ENCODE peak calls at places on chromosome 18, in seven cellular contexts. A, Q, Z, G, H, X and R are unnamed samples.

GRCh38 chr18:3510896-3511295 is 60.9 kb downstream of the TGIF1 start:
- DNase-seq in A (no peak), Q (no peak), Z (no peak), G (no peak), H (no peak), X (no peak), R (no peak)

GRCh38 chr18:45785015-45785597 is 40.4 kb upstream of the SIGLEC15 start:
- DNase-seq in A (no peak), Q (no peak), Z (no peak), G (no peak), H (peak), X (peak), R (no peak)

GRCh38 chr18:34730774-34731173 is 20.7 kb downstream of the DTNA start:
- DNase-seq in A (no peak), Q (no peak), Z (no peak), G (no peak), H (no peak), X (peak), R (no peak)

GRCh38 chr18:71849407-71849806 is 694.7 kb downstream of the CBLN2 start:
- DNase-seq in A (peak), Q (no peak), Z (no peak), G (no peak), H (no peak), X (no peak), R (no peak)

GRCh38 chr18:10526211-10526949 is 553 bp downstream of the NAPG start:
- DNase-seq in A (peak), Q (peak), Z (peak), G (peak), H (peak), X (peak), R (no peak)

GRCh38 chr18:27862056-27862682 is 314.8 kb downstream of the CDH2 start:
- DNase-seq in A (no peak), Q (no peak), Z (no peak), G (no peak), H (no peak), X (no peak), R (no peak)

GRCh38 chr18:79374408-79375171 is 21.1 kb upstream of the NFATC1 start:
- DNase-seq in A (no peak), Q (no peak), Z (no peak), G (no peak), H (no peak), X (no peak), R (no peak)

GRCh38 chr18:79798999-79799370 is 1.2 kb downstream of the KCNG2 start:
- DNase-seq in A (peak), Q (no peak), Z (no peak), G (no peak), H (no peak), X (peak), R (no peak)

DNA sequence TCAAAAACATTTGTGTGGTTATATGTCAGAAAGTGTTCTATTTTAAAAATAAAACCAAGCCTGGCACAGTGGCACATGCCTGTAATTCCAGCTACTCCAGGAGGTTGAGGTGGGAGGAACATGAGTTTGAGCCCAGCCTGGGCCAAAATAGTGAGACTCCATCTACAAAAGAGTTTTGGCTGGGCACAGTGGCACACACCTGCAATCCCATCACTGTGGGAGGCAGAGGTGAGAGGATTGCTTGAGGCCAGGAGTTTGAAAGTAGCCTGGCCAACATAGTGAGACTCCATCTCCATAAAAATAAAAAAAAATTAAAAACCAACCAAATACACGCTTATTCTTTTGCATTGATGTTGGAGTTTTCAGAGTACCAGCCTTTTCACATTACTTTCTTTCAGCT is 9.6 kb downstream of the ANKRD12 start:
- DNase-seq in A (no peak), Q (no peak), Z (no peak), G (no peak), H (no peak), X (no peak), R (no peak)
- H3K27ac ChIP-seq in A (no peak), Q (no peak), Z (no peak), G (peak), H (no peak), X (no peak), R (no peak)

DNA sequence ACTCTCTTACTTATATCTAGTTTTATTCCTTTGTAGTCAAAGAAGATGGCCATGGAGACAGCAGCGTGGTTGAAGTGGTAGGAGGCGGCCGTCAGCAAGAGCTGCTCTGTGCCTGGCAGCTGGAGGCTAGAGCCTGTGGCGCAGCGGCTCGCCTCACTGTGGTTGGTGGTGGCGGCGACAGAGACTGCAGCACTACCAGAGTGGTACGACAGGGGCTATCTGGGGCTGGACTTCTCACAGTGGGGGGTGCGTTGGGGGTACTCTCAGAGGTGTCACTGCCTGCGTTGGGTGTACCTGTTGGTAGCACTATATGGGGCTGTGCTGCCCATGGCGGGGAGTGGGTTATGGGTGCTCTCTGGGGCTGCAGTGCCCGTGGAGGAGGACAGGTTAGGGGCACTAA is 8.5 kb upstream of the ANKRD62 start:
- DNase-seq in A (peak), Q (no peak), Z (no peak), G (no peak), H (no peak), X (no peak), R (no peak)
- H3K27ac ChIP-seq in A (no peak), Q (no peak), Z (no peak), G (no peak), H (no peak), X (no peak), R (no peak)

GRCh38 chr18:74288041-74288440 is 3.7 kb downstream of the CYB5A start:
- DNase-seq in A (no peak), Q (no peak), Z (no peak), G (no peak), H (no peak), X (no peak), R (no peak)
- H3K27ac ChIP-seq in A (no peak), Q (no peak), Z (no peak), G (peak), H (peak), X (no peak), R (no peak)

DNA sequence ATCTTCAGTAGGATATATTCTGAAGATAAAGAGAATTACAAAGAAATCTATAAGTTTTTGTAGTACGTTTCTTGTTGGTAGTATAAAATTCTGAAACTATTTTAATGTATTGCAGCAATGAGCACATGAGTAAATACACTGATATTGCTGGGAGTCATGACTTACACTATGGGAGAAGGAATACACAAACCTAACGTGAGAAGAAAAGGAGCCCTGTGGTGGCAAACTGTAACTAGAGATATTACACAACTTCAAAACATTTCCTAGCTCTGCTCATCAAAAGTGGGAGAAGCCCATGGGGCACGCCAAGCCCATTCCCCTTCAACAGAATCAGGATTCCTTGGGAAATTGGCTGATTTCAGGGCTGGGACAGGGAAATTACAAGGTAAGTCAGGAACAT is 20.5 kb downstream of the SPIRE1 start:
- DNase-seq in A (no peak), Q (no peak), Z (no peak), G (no peak), H (no peak), X (peak), R (no peak)
- H3K27ac ChIP-seq in A (no peak), Q (no peak), Z (no peak), G (no peak), H (no peak), X (no peak), R (no peak)

GRCh38 chr18:13500891-13501887 is 225.2 kb downstream of the FAM210A start:
- DNase-seq in A (peak), Q (no peak), Z (peak), G (peak), H (peak), X (peak), R (no peak)
- H3K27ac ChIP-seq in A (no peak), Q (no peak), Z (no peak), G (peak), H (peak), X (no peak), R (peak)

GRCh38 chr18:62361288-62361687 is 36.2 kb downstream of the TNFRSF11A start:
- DNase-seq in A (no peak), Q (no peak), Z (no peak), G (no peak), H (no peak), X (no peak), R (no peak)
- H3K27ac ChIP-seq in A (no peak), Q (no peak), Z (no peak), G (no peak), H (no peak), X (no peak), R (no peak)

GRCh38 chr18:62576858-62577512 is 54.2 kb downstream of the ZCCHC2 start:
- DNase-seq in A (no peak), Q (no peak), Z (no peak), G (no peak), H (no peak), X (no peak), R (no peak)
- H3K27ac ChIP-seq in A (no peak), Q (no peak), Z (no peak), G (no peak), H (no peak), X (no peak), R (no peak)